ENCODE peak calls at places on chromosomes 3 and 15, in ten cellular contexts. One of them, this sample, is unnamed.

GRCh38 chr15:67878647-67879293 is 38.9 kb upstream of the RNU6-1 start:
- DNase-seq in mammary epithelial cell: no peak
- DNase-seq in mucosa of gallbladder: no peak
- DNase-seq in heart left ventricle: no peak
- DNase-seq in activated T-helper 1 cell treated with Interleukin-2 at 50 U/mL for 16 hours: no peak
- DNase-seq in stimulated activated naive B cell treated with anti-CD40 and anti-IgM and Interleukin-4, amounts not matched to agents 10 μg/mL and 1 μg/mL and 100 μg/mL, for 72 hours: no peak
- DNase-seq in GM10248: no peak
- DNase-seq in M059J: no peak
- DNase-seq in colonic mucosa: no peak
- DNase-seq in stimulated activated CD8-positive, alpha-beta memory T cell treated with anti-CD3 and anti-CD28 coated beads, Interleukin-12 subunit alpha, Interleukin-12 subunit beta, amount 100 ng/mL, for 4 hours: no peak
- DNase-seq in this sample: no peak

GRCh38 chr3:36729204-36730056 is 34.9 kb downstream of the DCLK3 start:
- DNase-seq in stimulated activated naive B cell treated with anti-CD40 and anti-IgM and Interleukin-4, amounts not matched to agents 10 μg/mL and 1 μg/mL and 100 μg/mL, for 72 hours: no peak
- DNase-seq in GM10248: peak; percentile 41
- DNase-seq in activated T-helper 1 cell treated with Interleukin-2 at 50 U/mL for 16 hours: no peak
- DNase-seq in colonic mucosa: no peak
- DNase-seq in stimulated activated CD8-positive, alpha-beta memory T cell treated with anti-CD3 and anti-CD28 coated beads, Interleukin-12 subunit alpha, Interleukin-12 subunit beta, amount 100 ng/mL, for 4 hours: no peak
- DNase-seq in heart left ventricle: no peak
- DNase-seq in M059J: peak; percentile 46
- DNase-seq in mammary epithelial cell: peak; percentile 28
- DNase-seq in mucosa of gallbladder: no peak
- DNase-seq in this sample: peak; percentile 21

GRCh38 chr15:69008056-69008455 is 6.4 kb upstream of the NOX5 start:
- DNase-seq in M059J: no peak
- DNase-seq in stimulated activated CD8-positive, alpha-beta memory T cell treated with anti-CD3 and anti-CD28 coated beads, Interleukin-12 subunit alpha, Interleukin-12 subunit beta, amount 100 ng/mL, for 4 hours: no peak
- DNase-seq in mammary epithelial cell: no peak
- DNase-seq in stimulated activated naive B cell treated with anti-CD40 and anti-IgM and Interleukin-4, amounts not matched to agents 10 μg/mL and 1 μg/mL and 100 μg/mL, for 72 hours: no peak
- DNase-seq in heart left ventricle: no peak
- DNase-seq in colonic mucosa: no peak
- DNase-seq in GM10248: no peak
- DNase-seq in mucosa of gallbladder: no peak
- DNase-seq in activated T-helper 1 cell treated with Interleukin-2 at 50 U/mL for 16 hours: no peak
- DNase-seq in this sample: no peak

GRCh38 chr15:28191832-28192231 is 92.7 kb upstream of the OCA2 start:
- DNase-seq in GM10248: no peak
- DNase-seq in activated T-helper 1 cell treated with Interleukin-2 at 50 U/mL for 16 hours: no peak
- DNase-seq in stimulated activated naive B cell treated with anti-CD40 and anti-IgM and Interleukin-4, amounts not matched to agents 10 μg/mL and 1 μg/mL and 100 μg/mL, for 72 hours: no peak
- DNase-seq in colonic mucosa: no peak
- DNase-seq in M059J: no peak
- DNase-seq in mammary epithelial cell: no peak
- DNase-seq in mucosa of gallbladder: peak; percentile 20
- DNase-seq in stimulated activated CD8-positive, alpha-beta memory T cell treated with anti-CD3 and anti-CD28 coated beads, Interleukin-12 subunit alpha, Interleukin-12 subunit beta, amount 100 ng/mL, for 4 hours: no peak
- DNase-seq in heart left ventricle: peak; percentile 78
- DNase-seq in this sample: no peak

GRCh38 chr15:32688151-32688639 is 29.6 kb upstream of the GREM1 start:
- DNase-seq in mucosa of gallbladder: no peak
- DNase-seq in activated T-helper 1 cell treated with Interleukin-2 at 50 U/mL for 16 hours: no peak
- DNase-seq in colonic mucosa: peak; percentile 23
- DNase-seq in heart left ventricle: no peak
- DNase-seq in stimulated activated CD8-positive, alpha-beta memory T cell treated with anti-CD3 and anti-CD28 coated beads, Interleukin-12 subunit alpha, Interleukin-12 subunit beta, amount 100 ng/mL, for 4 hours: no peak
- DNase-seq in GM10248: no peak
- DNase-seq in M059J: peak; percentile 92
- DNase-seq in mammary epithelial cell: peak; percentile 53
- DNase-seq in stimulated activated naive B cell treated with anti-CD40 and anti-IgM and Interleukin-4, amounts not matched to agents 10 μg/mL and 1 μg/mL and 100 μg/mL, for 72 hours: no peak
- DNase-seq in this sample: no peak

GRCh38 chr3:63559884-63560283 is 92.6 kb upstream of the SNTN start:
- DNase-seq in colonic mucosa: no peak
- DNase-seq in mucosa of gallbladder: no peak
- DNase-seq in stimulated activated naive B cell treated with anti-CD40 and anti-IgM and Interleukin-4, amounts not matched to agents 10 μg/mL and 1 μg/mL and 100 μg/mL, for 72 hours: no peak
- DNase-seq in M059J: no peak
- DNase-seq in stimulated activated CD8-positive, alpha-beta memory T cell treated with anti-CD3 and anti-CD28 coated beads, Interleukin-12 subunit alpha, Interleukin-12 subunit beta, amount 100 ng/mL, for 4 hours: no peak
- DNase-seq in activated T-helper 1 cell treated with Interleukin-2 at 50 U/mL for 16 hours: no peak
- DNase-seq in heart left ventricle: no peak
- DNase-seq in GM10248: no peak
- DNase-seq in mammary epithelial cell: peak; percentile 60
- DNase-seq in this sample: no peak

GRCh38 chr3:148998715-148999413 is 7.5 kb downstream of the GYG1 start:
- DNase-seq in heart left ventricle: no peak
- DNase-seq in M059J: no peak
- DNase-seq in stimulated activated CD8-positive, alpha-beta memory T cell treated with anti-CD3 and anti-CD28 coated beads, Interleukin-12 subunit alpha, Interleukin-12 subunit beta, amount 100 ng/mL, for 4 hours: no peak
- DNase-seq in colonic mucosa: no peak
- DNase-seq in GM10248: no peak
- DNase-seq in activated T-helper 1 cell treated with Interleukin-2 at 50 U/mL for 16 hours: no peak
- DNase-seq in mucosa of gallbladder: no peak
- DNase-seq in mammary epithelial cell: peak; percentile 45
- DNase-seq in stimulated activated naive B cell treated with anti-CD40 and anti-IgM and Interleukin-4, amounts not matched to agents 10 μg/mL and 1 μg/mL and 100 μg/mL, for 72 hours: no peak
- DNase-seq in this sample: no peak

GRCh38 chr3:171972965-171973364 is 66.4 kb upstream of the FNDC3B start:
- DNase-seq in mammary epithelial cell: no peak
- DNase-seq in stimulated activated naive B cell treated with anti-CD40 and anti-IgM and Interleukin-4, amounts not matched to agents 10 μg/mL and 1 μg/mL and 100 μg/mL, for 72 hours: no peak
- DNase-seq in mucosa of gallbladder: peak; percentile 25
- DNase-seq in colonic mucosa: no peak
- DNase-seq in stimulated activated CD8-positive, alpha-beta memory T cell treated with anti-CD3 and anti-CD28 coated beads, Interleukin-12 subunit alpha, Interleukin-12 subunit beta, amount 100 ng/mL, for 4 hours: no peak
- DNase-seq in activated T-helper 1 cell treated with Interleukin-2 at 50 U/mL for 16 hours: no peak
- DNase-seq in M059J: no peak
- DNase-seq in GM10248: no peak
- DNase-seq in heart left ventricle: no peak
- DNase-seq in this sample: no peak

GRCh38 chr3:1962531-1963090 is 136.1 kb upstream of the CNTN4 start:
- DNase-seq in colonic mucosa: no peak
- DNase-seq in activated T-helper 1 cell treated with Interleukin-2 at 50 U/mL for 16 hours: no peak
- DNase-seq in mammary epithelial cell: no peak
- DNase-seq in heart left ventricle: no peak
- DNase-seq in stimulated activated CD8-positive, alpha-beta memory T cell treated with anti-CD3 and anti-CD28 coated beads, Interleukin-12 subunit alpha, Interleukin-12 subunit beta, amount 100 ng/mL, for 4 hours: no peak
- DNase-seq in mucosa of gallbladder: no peak
- DNase-seq in GM10248: no peak
- DNase-seq in stimulated activated naive B cell treated with anti-CD40 and anti-IgM and Interleukin-4, amounts not matched to agents 10 μg/mL and 1 μg/mL and 100 μg/mL, for 72 hours: no peak
- DNase-seq in M059J: no peak
- DNase-seq in this sample: no peak

GRCh38 chr15:68784206-68784605 is 36.5 kb downstream of the ANP32A start:
- DNase-seq in stimulated activated naive B cell treated with anti-CD40 and anti-IgM and Interleukin-4, amounts not matched to agents 10 μg/mL and 1 μg/mL and 100 μg/mL, for 72 hours: no peak
- DNase-seq in mucosa of gallbladder: no peak
- DNase-seq in M059J: no peak
- DNase-seq in mammary epithelial cell: no peak
- DNase-seq in stimulated activated CD8-positive, alpha-beta memory T cell treated with anti-CD3 and anti-CD28 coated beads, Interleukin-12 subunit alpha, Interleukin-12 subunit beta, amount 100 ng/mL, for 4 hours: no peak
- DNase-seq in colonic mucosa: no peak
- DNase-seq in heart left ventricle: no peak
- DNase-seq in activated T-helper 1 cell treated with Interleukin-2 at 50 U/mL for 16 hours: no peak
- DNase-seq in GM10248: no peak
- DNase-seq in this sample: no peak